ENCODE peak calls at places on chromosomes 7 and 10, in nine cellular contexts. S is fibroblast of lung, B is BE2C, V is fibroblast of mammary gland, M is cardiac fibroblast, Y is MM.1S, F is ovary, Z is tibial nerve, Q is HFF-Myc. N is an unnamed sample.

GRCh38 chr7:155844019-155844453 is 31.8 kb upstream of the SHH start:
- DNase-seq in Y (no peak), B (no peak), S (peak), M (peak), Z (no peak), V (no peak), F (no peak), Q (no peak), N (no peak)

GRCh38 chr7:7347045-7347444 is 164.7 kb downstream of the C1GALT1 start:
- DNase-seq in F (no peak), Y (no peak), M (no peak), Z (no peak), S (no peak), B (no peak), Q (no peak), V (no peak), N (no peak)

GRCh38 chr7:113774182-113774807 is 144.5 kb downstream of the PPP1R3A start:
- DNase-seq in Y (peak), F (no peak), S (peak), Q (peak), B (peak), Z (no peak), M (peak), V (peak), N (no peak)

GRCh38 chr10:100341953-100342626 is 4.9 kb upstream of the SCD start:
- DNase-seq in V (peak), F (peak), Y (peak), B (peak), S (peak), Z (no peak), Q (peak), M (peak), N (no peak)

GRCh38 chr10:43679509-43679908 is 30.8 kb upstream of the ZNF32 start:
- DNase-seq in B (no peak), Q (no peak), V (no peak), Y (no peak), F (no peak), Z (no peak), M (peak), S (peak), N (no peak)

GRCh38 chr10:71029411-71029881 is 141.1 kb upstream of the PCBD1 start:
- DNase-seq in S (no peak), Y (no peak), Q (no peak), M (no peak), F (no peak), B (no peak), V (no peak), Z (no peak), N (no peak)

GRCh38 chr10:65341323-65341922 is 1584.4 kb upstream of the LRRTM3 start:
- DNase-seq in S (peak), Y (peak), F (no peak), B (peak), V (no peak), Z (no peak), M (peak), Q (no peak), N (no peak)

GRCh38 chr7:105496501-105496900 is 25.6 kb downstream of the PUS7 start:
- DNase-seq in M (peak), Q (no peak), F (no peak), Z (no peak), V (peak), B (no peak), S (peak), Y (no peak), N (no peak)

GRCh38 chr7:2045559-2046405 is 187.0 kb downstream of the MAD1L1 start:
- DNase-seq in V (no peak), B (peak), Q (no peak), S (no peak), M (no peak), Z (no peak), F (no peak), Y (no peak), N (no peak)

GRCh38 chr7:140390466-140391190 is 7.7 kb downstream of the SLC37A3 start:
- DNase-seq in Q (no peak), S (peak), V (peak), Z (no peak), F (no peak), M (peak), B (no peak), Y (peak), N (no peak)

GRCh38 chr7:1085910-1086421 is 1.9 kb upstream of the GPER1 start:
- DNase-seq in Z (no peak), Q (no peak), S (no peak), M (no peak), V (no peak), B (no peak), F (no peak), Y (no peak), N (no peak)

GRCh38 chr10:130234171-130234965 is 98.2 kb downstream of the GLRX3 start:
- DNase-seq in F (no peak), M (no peak), Q (no peak), V (no peak), Y (no peak), Z (no peak), B (no peak), S (no peak), N (no peak)

GRCh38 chr10:112230325-112230988 is 46.9 kb upstream of the GPAM start:
- DNase-seq in Z (no peak), B (no peak), Y (no peak), M (no peak), V (peak), Q (no peak), F (no peak), S (no peak), N (no peak)

GRCh38 chr10:109429956-109430760 is 493.2 kb downstream of the XPNPEP1 start:
- DNase-seq in M (peak), B (no peak), Y (no peak), V (peak), Q (no peak), S (peak), Z (no peak), F (no peak), N (no peak)

GRCh38 chr10:125786547-125786946 is 10.9 kb upstream of the MMP21 start:
- DNase-seq in F (no peak), Y (no peak), B (no peak), S (no peak), Z (no peak), Q (no peak), V (no peak), M (no peak), N (no peak)

GRCh38 chr7:87874066-87874465 is 2.1 kb downstream of the SLC25A40 start:
- DNase-seq in Q (no peak), V (no peak), B (no peak), S (no peak), Y (no peak), F (no peak), Z (no peak), M (no peak), N (no peak)

GRCh38 chr10:131724891-131725735 is 175.7 kb upstream of the PPP2R2D start:
- DNase-seq in V (no peak), Q (no peak), Z (no peak), Y (no peak), F (peak), S (no peak), B (no peak), M (no peak), N (no peak)

GRCh38 chr10:43265799-43266721 is 805 bp downstream of the RASGEF1A start:
- DNase-seq in Z (no peak), B (no peak), Y (no peak), S (no peak), F (peak), M (no peak), Q (no peak), V (no peak), N (peak)

GRCh38 chr10:4678023-4678950 is 147.7 kb upstream of the AKR1E2 start:
- DNase-seq in S (peak), Z (no peak), Y (no peak), F (no peak), M (peak), B (no peak), Q (no peak), V (peak), N (no peak)

GRCh38 chr7:150335101-150335773 is 6.2 kb downstream of the RARRES2 start:
- DNase-seq in M (peak), F (no peak), Z (no peak), B (no peak), S (peak), Y (no peak), V (peak), Q (no peak), N (no peak)

GRCh38 chr10:35212856-35213255 is 86.2 kb downstream of the CREM start:
- DNase-seq in F (no peak), Z (peak), Q (no peak), V (no peak), S (no peak), Y (no peak), M (no peak), B (no peak), N (no peak)

GRCh38 chr7:27462575-27463270 is 200.0 kb downstream of the HIBADH start:
- DNase-seq in M (peak), Z (no peak), B (no peak), Q (no peak), V (peak), S (peak), F (no peak), Y (no peak), N (no peak)

GRCh38 chr10:70738425-70739121 is 46.6 kb downstream of the TBATA start:
- DNase-seq in Q (no peak), F (no peak), B (no peak), M (no peak), Z (no peak), V (no peak), Y (no peak), S (no peak), N (no peak)

GRCh38 chr10:131766096-131766495 is 134.7 kb upstream of the PPP2R2D start:
- DNase-seq in V (no peak), M (no peak), Q (no peak), S (no peak), Z (no peak), Y (no peak), B (no peak), F (no peak), N (no peak)

GRCh38 chr7:65477326-65477725 is 103.7 kb downstream of the ZNF92 start:
- DNase-seq in S (no peak), V (peak), B (peak), Q (no peak), Z (no peak), Y (no peak), M (peak), F (no peak), N (no peak)

GRCh38 chr7:106679153-106679931 is 18.4 kb upstream of the CCDC71L start:
- DNase-seq in S (peak), F (no peak), Z (no peak), B (no peak), Q (no peak), V (peak), Y (no peak), M (peak), N (no peak)

GRCh38 chr7:149624006-149624405 is 126.4 kb upstream of the ZNF746 start:
- DNase-seq in Z (no peak), B (peak), M (peak), S (peak), V (peak), Q (no peak), Y (peak), F (peak), N (no peak)

GRCh38 chr7:104795086-104795485 is 218.9 kb upstream of the KMT2E start:
- DNase-seq in M (no peak), Z (no peak), V (no peak), Y (no peak), B (no peak), S (no peak), F (no peak), Q (no peak), N (no peak)

GRCh38 chr7:86559096-86559495 is 84.6 kb upstream of the GRM3 start:
- DNase-seq in M (no peak), Q (no peak), B (no peak), Y (no peak), Z (no peak), V (no peak), S (no peak), F (no peak), N (no peak)

GRCh38 chr10:125014984-125015944 is 73.3 kb downstream of the ZRANB1 start:
- DNase-seq in F (peak), Y (no peak), V (no peak), Q (no peak), M (peak), Z (no peak), S (peak), B (peak), N (no peak)

GRCh38 chr10:63722537-63722936 is 201.3 kb downstream of the REEP3 start:
- DNase-seq in Y (no peak), F (no peak), Q (no peak), S (peak), Z (no peak), V (peak), B (peak), M (peak), N (no peak)

GRCh38 chr10:23391817-23392216 is 47.1 kb upstream of the OTUD1 start:
- DNase-seq in Q (no peak), S (no peak), Y (no peak), B (no peak), F (no peak), V (no peak), Z (no peak), M (no peak), N (no peak)

GRCh38 chr7:133551471-133551870 is 298.6 kb downstream of the EXOC4 start:
- DNase-seq in S (no peak), Q (no peak), Y (no peak), Z (no peak), F (no peak), M (no peak), B (no peak), V (no peak), N (no peak)

GRCh38 chr10:97827778-97828291 is 21.8 kb upstream of the GOLGA7B start:
- DNase-seq in Y (no peak), S (no peak), M (no peak), Q (no peak), F (no peak), Z (no peak), B (no peak), V (no peak), N (no peak)

GRCh38 chr10:101014966-101015581 is 15.5 kb downstream of the LZTS2 start:
- DNase-seq in M (peak), B (no peak), S (peak), F (no peak), V (peak), Z (no peak), Y (no peak), Q (no peak), N (no peak)

GRCh38 chr7:99447943-99448342 is 9.2 kb downstream of the CPSF4 start:
- DNase-seq in B (peak), Y (peak), Q (no peak), F (no peak), V (no peak), Z (no peak), M (no peak), S (no peak), N (no peak)

GRCh38 chr10:119602241-119603095 is 5.7 kb upstream of the TIAL1 start:
- DNase-seq in B (peak), Y (peak), V (peak), F (no peak), Z (no peak), M (peak), Q (no peak), S (peak), N (no peak)
- TF ChIP-seq CTCF in B (peak), Y (peak), V (peak), F (no peak), Z (peak), M (peak), Q (peak), S (peak), N (no peak)

GRCh38 chr7:85019778-85020177 is 167.1 kb downstream of the SEMA3D start:
- DNase-seq in Y (no peak), Q (no peak), V (no peak), M (no peak), Z (no peak), B (no peak), S (no peak), F (no peak), N (no peak)

GRCh38 chr7:85010306-85010705 is 176.6 kb downstream of the SEMA3D start:
- DNase-seq in V (no peak), S (no peak), Q (no peak), Z (no peak), Y (no peak), F (no peak), B (peak), M (no peak), N (no peak)

GRCh38 chr7:85018498-85018897 is 168.4 kb downstream of the SEMA3D start:
- DNase-seq in Z (no peak), Q (no peak), V (no peak), M (peak), B (no peak), Y (no peak), F (no peak), S (peak), N (no peak)

GRCh38 chr7:85019176-85019575 is 167.7 kb downstream of the SEMA3D start:
- DNase-seq in Z (no peak), V (no peak), B (no peak), F (no peak), Q (no peak), S (no peak), Y (no peak), M (no peak), N (no peak)

DNA sequence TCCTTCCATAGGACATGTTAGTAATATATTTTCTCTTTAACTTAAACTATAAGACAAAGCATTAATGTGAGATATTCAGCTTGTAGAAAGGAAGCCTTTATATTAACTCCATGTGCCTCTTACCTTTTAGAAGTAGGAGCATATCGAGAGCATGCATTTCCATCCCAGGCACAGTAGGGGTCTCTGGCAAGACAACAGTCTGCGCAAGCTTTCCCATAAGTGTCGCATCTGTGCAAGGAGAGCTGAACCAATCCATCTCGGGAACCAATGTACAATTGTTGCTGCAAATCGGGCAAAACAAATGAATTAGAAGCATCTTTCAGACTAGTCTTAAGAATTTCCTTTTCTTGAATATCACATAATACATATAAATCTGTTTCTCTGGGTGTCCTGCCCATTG is 171.9 kb downstream of the SEMA3D start:
- DNase-seq in Q (no peak), V (no peak), B (peak), F (no peak), Y (no peak), Z (no peak), S (no peak), M (no peak), N (no peak)
- TF ChIP-seq CTCF in Q (no peak), V (no peak), B (peak), F (no peak), Y (no peak), Z (no peak), S (no peak), M (no peak), N (no peak)

GRCh38 chr10:80662429-80663211 is 124.9 kb downstream of the SH2D4B start:
- DNase-seq in M (peak), B (peak), Y (peak), Z (peak), F (peak), Q (peak), S (peak), V (peak), N (peak)
- TF ChIP-seq CTCF in M (peak), B (peak), Y (peak), Z (peak), F (peak), Q (peak), S (peak), V (peak), N (peak)

GRCh38 chr7:6198687-6199595 is 73.5 kb downstream of the CYTH3 start:
- DNase-seq in B (no peak), Z (no peak), F (no peak), V (no peak), Y (no peak), Q (no peak), S (no peak), M (peak), N (no peak)
- TF ChIP-seq CTCF in B (no peak), Z (no peak), F (no peak), V (no peak), Y (no peak), Q (no peak), S (no peak), M (no peak), N (no peak)

DNA sequence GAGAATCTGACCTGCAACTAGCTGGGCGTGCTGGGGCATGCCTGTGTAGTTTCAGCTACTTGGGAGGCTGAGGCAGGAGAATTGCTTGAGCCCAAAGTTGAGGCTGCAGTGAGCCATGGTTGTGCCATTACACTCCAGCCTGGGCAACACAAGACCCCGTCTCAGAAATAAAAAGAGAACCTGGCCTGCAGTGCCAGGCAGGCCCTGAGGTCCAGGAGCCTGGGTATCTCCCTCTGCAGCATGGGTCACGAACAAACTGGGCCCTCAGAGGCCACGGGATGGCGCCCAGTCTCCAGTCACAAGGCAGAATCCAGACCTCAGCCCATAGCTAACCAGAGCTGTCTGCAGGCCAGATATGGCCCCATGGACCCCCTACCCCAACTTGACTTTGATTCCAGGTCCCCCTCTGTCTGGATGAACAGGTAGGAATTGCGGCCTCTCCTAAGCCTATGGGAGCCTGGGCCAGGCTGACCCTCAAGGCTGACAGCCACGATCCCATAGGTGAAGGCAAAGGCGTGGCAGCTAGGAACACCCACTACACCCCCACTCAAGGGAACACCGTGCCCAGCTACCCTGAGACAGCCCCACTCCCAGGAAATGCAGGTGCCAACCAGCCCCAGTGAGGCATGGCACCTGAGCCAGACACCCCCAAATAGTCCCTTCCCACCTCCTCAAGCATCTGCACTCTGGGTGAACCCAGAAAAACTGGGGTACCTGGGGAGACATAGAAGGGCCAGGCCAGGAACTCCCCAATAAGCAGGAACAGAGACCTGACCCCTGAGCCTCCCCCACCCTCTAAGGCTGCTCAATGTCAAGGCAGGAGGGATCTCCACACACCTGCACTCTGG is 102.8 kb upstream of the TNRC18 start:
- DNase-seq in Z (no peak), V (peak), M (peak), F (peak), B (peak), Q (no peak), S (peak), Y (peak), N (no peak)
- TF ChIP-seq CTCF in Z (no peak), V (no peak), M (no peak), F (no peak), B (no peak), Q (no peak), S (no peak), Y (peak), N (no peak)

DNA sequence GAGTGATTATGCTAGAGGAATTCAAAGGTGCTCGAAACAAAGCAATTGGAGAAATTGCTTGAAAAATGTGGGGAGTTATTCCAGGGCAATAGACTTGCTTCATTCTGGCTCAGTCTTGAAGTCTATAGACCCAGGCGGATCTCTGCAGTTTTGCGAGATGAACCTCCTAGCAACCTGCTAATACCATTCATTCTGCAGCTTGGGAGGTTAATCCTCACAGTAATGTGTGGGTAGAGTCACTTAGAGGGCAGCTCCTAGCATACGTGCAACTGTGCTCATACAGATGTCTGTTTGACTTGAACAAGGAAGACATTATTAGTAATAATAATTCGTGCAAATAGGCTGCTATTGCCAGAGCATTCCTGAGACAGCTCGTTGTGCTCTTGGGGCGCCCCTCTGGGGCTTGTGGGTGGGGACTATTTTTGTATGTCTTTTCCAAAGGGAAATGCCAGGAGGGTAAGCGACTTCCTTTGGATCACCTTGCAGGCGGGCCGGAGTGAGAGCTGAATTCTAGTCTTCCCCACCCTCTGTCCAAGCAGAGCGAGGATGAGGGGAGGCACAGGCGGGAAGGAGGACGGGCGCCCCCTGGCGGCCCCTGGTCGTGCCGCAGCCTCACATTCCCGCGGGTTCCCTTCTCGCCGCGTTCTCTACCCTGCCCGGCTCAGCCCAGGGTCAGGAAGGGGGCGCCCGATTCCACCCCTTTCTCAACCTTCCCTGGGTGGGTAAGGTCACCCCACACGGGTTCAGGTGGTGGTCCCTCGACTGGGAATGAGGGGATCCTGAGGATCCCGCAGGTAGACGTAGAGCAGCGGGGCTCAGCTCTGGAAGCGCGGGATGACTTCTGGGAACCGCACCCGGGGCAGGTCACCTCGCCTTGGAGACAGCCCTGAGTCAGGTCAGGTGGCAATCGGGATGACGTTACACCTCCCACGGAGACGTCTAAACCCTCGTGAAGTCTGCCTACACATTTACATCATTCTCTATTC is 241.5 kb downstream of the PHTF2 start:
- DNase-seq in S (peak), V (peak), M (peak), Z (no peak), Y (no peak), Q (no peak), B (peak), F (no peak), N (no peak)
- TF ChIP-seq CTCF in S (peak), V (peak), M (peak), Z (peak), Y (no peak), Q (peak), B (peak), F (no peak), N (no peak)

N was measured in omental fat pad.